ENCODE peak calls at places on chromosomes 6 and 20, in seven cellular contexts. U is DMS153, X is HEK293T, L is Caki2, E is hepatocyte, T is neural crest cell, C is GM20000. I is an unnamed sample.

GRCh38 chr6:37160922-37161778 is 8.8 kb upstream of the PIM1 start:
- DNase-seq in T (no peak), E (peak; percentile 32), U (no peak), X (no peak), L (no peak), C (no peak), I (no peak)

GRCh38 chr6:39309942-39310531 is 4.2 kb downstream of the KCNK17 start:
- DNase-seq in E (peak; percentile 83), T (peak; percentile 83), C (peak; percentile 84), X (peak; percentile 85), L (peak; percentile 42), U (peak; percentile 65), I (peak; percentile 91)

GRCh38 chr20:41469868-41470267 is 103.2 kb upstream of the EMILIN3 start:
- DNase-seq in T (no peak), L (no peak), E (no peak), X (no peak), C (no peak), U (no peak), I (no peak)

GRCh38 chr20:46351357-46352058 is 43.2 kb upstream of the CDH22 start:
- DNase-seq in C (peak; percentile 68), U (no peak), L (no peak), T (no peak), X (no peak), E (no peak), I (no peak)

GRCh38 chr6:48919555-48919954 is 543.5 kb downstream of the MMUT start:
- DNase-seq in E (no peak), U (no peak), L (no peak), C (no peak), T (no peak), X (no peak), I (no peak)

GRCh38 chr6:125101656-125102055 is 51.9 kb upstream of the TPD52L1 start:
- DNase-seq in L (no peak), C (no peak), U (no peak), E (no peak), T (no peak), X (no peak), I (no peak)

GRCh38 chr20:3616250-3616649 is 46.9 kb downstream of the GFRA4 start:
- DNase-seq in T (no peak), X (no peak), E (no peak), U (no peak), L (no peak), C (no peak), I (no peak)

GRCh38 chr6:14270925-14271791 is 153.6 kb downstream of the CD83 start:
- DNase-seq in T (no peak), X (no peak), C (no peak), U (no peak), L (peak; percentile 95), E (no peak), I (peak; percentile 82)

GRCh38 chr6:107585815-107586435 is 96.0 kb downstream of the SOBP start:
- DNase-seq in U (peak; percentile 37), E (no peak), T (no peak), L (no peak), C (no peak), X (no peak), I (no peak)

GRCh38 chr6:162442675-162443074 is 284.9 kb downstream of the PRKN start:
- DNase-seq in L (no peak), C (no peak), T (peak; percentile 16), U (no peak), X (peak; percentile 58), E (peak; percentile 19), I (no peak)

GRCh38 chr6:157759028-157759427 is 64.0 kb upstream of the SNX9 start:
- DNase-seq in C (no peak), X (no peak), T (no peak), E (no peak), U (no peak), L (peak; percentile 55), I (no peak)

GRCh38 chr20:60046011-60046413 is 87.8 kb downstream of the CDH26 start:
- DNase-seq in U (no peak), X (no peak), E (peak; percentile 30), L (no peak), T (no peak), C (no peak), I (no peak)

GRCh38 chr6:146357578-146358340 is 185.9 kb upstream of the RAB32 start:
- DNase-seq in L (peak; percentile 83), X (no peak), T (no peak), U (no peak), C (peak; percentile 5), E (no peak), I (no peak)

GRCh38 chr6:84645563-84646266 is 118.7 kb downstream of the TBX18 start:
- DNase-seq in L (no peak), C (no peak), U (no peak), E (no peak), T (no peak), X (no peak), I (no peak)

GRCh38 chr20:62894261-62894660 is 32.0 kb downstream of the DIDO1 start:
- DNase-seq in X (no peak), C (no peak), U (no peak), E (no peak), T (no peak), L (no peak), I (no peak)